ENCODE peak calls at places on chromosomes 5 and 9, in eight cellular contexts. G is NCI-H460, V is AG09319, K is choroid plexus epithelial cell, H is NB4, U is bronchial epithelial cell, S is NCI-H774, B is RCC 7860. D is an unnamed sample.

GRCh38 chr9:93089481-93089991 is 6.5 kb upstream of the CARD19 start:
- DNase-seq in V (no peak), H (no peak), S (no peak), K (no peak), B (no peak), U (no peak), G (no peak), D (no peak)

GRCh38 chr5:78841767-78842166 is 143.3 kb downstream of the ARSB start:
- DNase-seq in G (no peak), S (no peak), U (no peak), B (no peak), H (no peak), K (peak; percentile 27), V (no peak), D (no peak)

GRCh38 chr9:36137392-36138004 is 965 bp downstream of the GLIPR2 start:
- DNase-seq in B (no peak), H (no peak), K (peak; percentile 60), G (no peak), S (no peak), U (no peak), V (no peak), D (no peak)

GRCh38 chr9:101427957-101428655 is 7.5 kb downstream of the ALDOB start:
- DNase-seq in B (no peak), V (no peak), G (no peak), K (no peak), S (no peak), U (no peak), H (no peak), D (no peak)

GRCh38 chr5:132979367-132979935 is 16.0 kb upstream of the AFF4 start:
- DNase-seq in U (peak; percentile 92), K (peak; percentile 17), B (peak; percentile 16), H (peak; percentile 55), G (no peak), V (no peak), S (no peak), D (no peak)

GRCh38 chr5:166916021-166916420 is 1375.4 kb upstream of the WWC1 start:
- DNase-seq in V (no peak), K (no peak), U (no peak), H (no peak), S (no peak), B (no peak), G (no peak), D (no peak)

GRCh38 chr9:72292874-72293607 is 72.0 kb downstream of the ZFAND5 start:
- DNase-seq in K (peak; percentile 99), B (peak; percentile 86), G (peak; percentile 97), V (no peak), U (peak; percentile 91), H (peak; percentile 86), S (no peak), D (no peak)

GRCh38 chr5:53091304-53091703 is 18.3 kb downstream of the MOCS2 start:
- DNase-seq in U (peak; percentile 29), V (peak; percentile 15), G (no peak), H (no peak), S (no peak), K (peak; percentile 80), B (peak; percentile 42), D (peak; percentile 45)

GRCh38 chr5:92775711-92776615 is 805.1 kb downstream of the NR2F1-AS1 start:
- DNase-seq in U (peak; percentile 92), V (no peak), B (no peak), K (peak; percentile 18), G (no peak), S (no peak), H (no peak), D (no peak)

GRCh38 chr9:70553718-70554673 is 139.5 kb upstream of the KLF9 start:
- DNase-seq in B (no peak), G (no peak), K (peak; percentile 74), U (peak; percentile 87), S (no peak), H (no peak), V (no peak), D (peak; percentile 25)

GRCh38 chr5:31800351-31800750 is 161.4 kb downstream of the PDZD2 start:
- DNase-seq in G (no peak), U (no peak), S (no peak), B (no peak), K (no peak), V (no peak), H (no peak), D (no peak)

GRCh38 chr5:14250094-14250777 is 107.1 kb downstream of the TRIO start:
- DNase-seq in G (no peak), H (peak; percentile 36), U (peak; percentile 37), S (peak; percentile 63), V (peak; percentile 42), B (peak; percentile 65), K (peak; percentile 74), D (no peak)

GRCh38 chr5:73183000-73183399 is 10.0 kb downstream of the TMEM174 start:
- DNase-seq in U (no peak), K (no peak), S (no peak), H (no peak), B (no peak), V (no peak), G (no peak), D (no peak)

GRCh38 chr5:77231470-77232138 is 21.1 kb downstream of the PDE8B start:
- DNase-seq in V (no peak), K (no peak), G (no peak), U (no peak), B (no peak), S (no peak), H (peak; percentile 64), D (no peak)

GRCh38 chr9:109166171-109166770 is 778 bp downstream of the FRRS1L start:
- DNase-seq in B (no peak), V (no peak), S (no peak), H (no peak), U (no peak), G (no peak), K (no peak), D (no peak)

GRCh38 chr5:62627121-62627520 is 48.5 kb downstream of the LRRC70 start:
- DNase-seq in K (peak; percentile 53), U (no peak), V (no peak), G (no peak), S (no peak), B (no peak), H (no peak), D (no peak)

GRCh38 chr9:114538241-114538640 is 33.0 kb upstream of the WHRN start:
- DNase-seq in H (peak; percentile 55), U (peak; percentile 64), S (no peak), G (peak; percentile 26), B (peak; percentile 15), K (peak; percentile 23), V (no peak), D (no peak)

GRCh38 chr5:643811-644271 is 31.7 kb downstream of the CEP72 start:
- DNase-seq in G (no peak), K (peak; percentile 72), V (no peak), B (no peak), H (no peak), S (no peak), U (no peak), D (no peak)

GRCh38 chr5:33362915-33363314 is 77.8 kb upstream of the TARS1 start:
- DNase-seq in V (no peak), K (peak; percentile 55), U (no peak), G (no peak), B (no peak), H (no peak), S (no peak), D (no peak)

GRCh38 chr9:24189986-24190385 is 355.7 kb downstream of the IZUMO3 start:
- DNase-seq in V (no peak), K (no peak), U (peak; percentile 4), S (no peak), B (no peak), G (no peak), H (no peak), D (no peak)

GRCh38 chr5:1106385-1107166 is 5.3 kb downstream of the SLC12A7 start:
- DNase-seq in B (no peak), V (no peak), G (no peak), K (no peak), S (no peak), U (no peak), H (no peak), D (no peak)

GRCh38 chr5:108749130-108749861 is 1.6 kb downstream of the FER start:
- DNase-seq in B (peak; percentile 14), H (peak; percentile 50), G (no peak), S (no peak), U (peak; percentile 22), K (peak; percentile 24), V (no peak), D (peak; percentile 51)

GRCh38 chr9:38183994-38184568 is 115.1 kb upstream of the SHB start:
- DNase-seq in S (no peak), V (no peak), K (peak; percentile 82), U (peak; percentile 34), G (no peak), B (no peak), H (peak; percentile 3), D (no peak)

GRCh38 chr5:143890475-143890874 is 78.5 kb downstream of the HMHB1 start:
- DNase-seq in S (no peak), V (no peak), U (no peak), K (peak; percentile 44), B (no peak), G (no peak), H (no peak), D (no peak)

GRCh38 chr9:12771891-12772290 is 2.9 kb upstream of the LURAP1L start:
- DNase-seq in S (no peak), H (no peak), U (peak; percentile 92), G (no peak), K (peak; percentile 68), B (peak; percentile 21), V (no peak), D (no peak)

GRCh38 chr5:53934126-53934856 is 373.9 kb downstream of the NDUFS4 start:
- DNase-seq in B (no peak), G (no peak), K (peak; percentile 63), U (peak; percentile 15), V (no peak), S (no peak), H (no peak), D (no peak)

GRCh38 chr5:141637693-141638419 is 1.1 kb downstream of the RELL2 start:
- DNase-seq in V (no peak), S (no peak), U (peak; percentile 21), H (peak; percentile 66), B (no peak), K (peak; percentile 62), G (no peak), D (no peak)

GRCh38 chr5:1181451-1182359 is 19.7 kb upstream of the SLC6A19 start:
- DNase-seq in U (no peak), V (no peak), B (no peak), S (no peak), K (no peak), H (no peak), G (no peak), D (no peak)

GRCh38 chr9:1845421-1845820 is 169.7 kb upstream of the SMARCA2 start:
- DNase-seq in H (no peak), B (no peak), G (no peak), S (no peak), K (no peak), U (no peak), V (no peak), D (no peak)

GRCh38 chr5:103505581-103506305 is 56.8 kb downstream of the NUDT12 start:
- DNase-seq in K (peak; percentile 94), H (peak; percentile 6), B (no peak), G (no peak), U (peak; percentile 87), V (peak; percentile 43), S (no peak), D (no peak)

GRCh38 chr5:137071526-137071925 is 427.6 kb downstream of the SPOCK1 start:
- DNase-seq in B (no peak), H (no peak), K (no peak), G (no peak), V (no peak), U (no peak), S (no peak), D (no peak)

GRCh38 chr9:3138236-3139229 is 294.6 kb upstream of the PUM3 start:
- DNase-seq in U (no peak), H (no peak), V (no peak), B (no peak), S (no peak), G (no peak), K (peak; percentile 12), D (no peak)

GRCh38 chr5:112649882-112650281 is 87.8 kb upstream of the APC start:
- DNase-seq in B (no peak), H (peak; percentile 6), S (no peak), K (no peak), V (no peak), U (peak; percentile 99), G (no peak), D (no peak)

GRCh38 chr5:73215891-73216610 is 43.1 kb downstream of the TMEM174 start:
- DNase-seq in S (peak; percentile 83), G (peak; percentile 83), B (peak; percentile 52), H (peak; percentile 65), U (peak; percentile 61), V (peak; percentile 31), K (peak; percentile 77), D (peak; percentile 81)